ENCODE peak calls at places on chromosomes 13 and 19, in seven cellular contexts. H is HepG2, M is HCT116, P is SK-N-SH, V is H1, S is GM12878, T is K562. G is an unnamed sample.

GRCh38 chr19:29487432-29487831 is 38.4 kb upstream of the VSTM2B start:
- DNase-seq in H (no peak), M (no peak), P (no peak), V (no peak), S (no peak), T (no peak), G (no peak)

GRCh38 chr13:43785681-43786471 is 896 bp downstream of the ENOX1 start:
- DNase-seq in H (no peak), M (no peak), P (peak; percentile 89), V (no peak), S (no peak), T (no peak), G (no peak)

GRCh38 chr19:5093297-5093858 is 124.5 kb downstream of the KDM4B start:
- DNase-seq in H (no peak), M (no peak), P (no peak), V (no peak), S (no peak), T (peak; percentile 61), G (no peak)

GRCh38 chr19:19040417-19040816 is 7.0 kb downstream of the ARMC6 start:
- DNase-seq in H (peak; percentile 76), M (no peak), P (no peak), V (no peak), S (no peak), T (no peak), G (no peak)

GRCh38 chr19:47671499-47671898 is 41.7 kb upstream of the EHD2 start:
- DNase-seq in H (no peak), M (no peak), P (no peak), V (no peak), S (no peak), T (no peak), G (no peak)

GRCh38 chr13:95317037-95317989 is 16.1 kb upstream of the ABCC4 start:
- DNase-seq in H (no peak), M (no peak), P (no peak), V (no peak), S (no peak), T (peak; percentile 63), G (no peak)

GRCh38 chr13:102286326-102286725 is 115.5 kb downstream of the FGF14 start:
- DNase-seq in H (peak; percentile 53), M (no peak), P (no peak), V (no peak), S (no peak), T (no peak), G (no peak)

GRCh38 chr13:91576590-91576989 is 178.2 kb downstream of the GPC5 start:
- DNase-seq in H (peak; percentile 1), M (no peak), P (no peak), V (peak; percentile 23), S (no peak), T (peak; percentile 64), G (peak; percentile 20)

GRCh38 chr19:609001-609340 is 19.3 kb downstream of the HCN2 start:
- DNase-seq in H (no peak), M (no peak), P (peak; percentile 89), V (no peak), S (no peak), T (no peak), G (no peak)

GRCh38 chr19:38090561-38090960 is 133.5 kb downstream of the DPF1 start:
- DNase-seq in H (no peak), M (no peak), P (no peak), V (no peak), S (no peak), T (no peak), G (no peak)

GRCh38 chr13:74227476-74228158 is 93.4 kb upstream of the KLF12 start:
- DNase-seq in H (peak; percentile 66), M (no peak), P (no peak), V (no peak), S (no peak), T (no peak), G (no peak)

GRCh38 chr19:36030264-36031148 is 2.2 kb downstream of the CLIP3 start:
- DNase-seq in H (no peak), M (no peak), P (peak; percentile 34), V (no peak), S (peak; percentile 23), T (no peak), G (no peak)

GRCh38 chr19:11203194-11204075 is 6.1 kb upstream of the KANK2 start:
- DNase-seq in H (peak; percentile 35), M (no peak), P (peak; percentile 93), V (peak; percentile 46), S (no peak), T (peak; percentile 79), G (no peak)

GRCh38 chr19:29074579-29074978 is 138.4 kb downstream of the UQCRFS1 start:
- DNase-seq in H (no peak), M (no peak), P (no peak), V (no peak), S (no peak), T (no peak), G (no peak)

GRCh38 chr13:36026556-36026955 is 104.6 kb downstream of the DCLK1 start:
- DNase-seq in H (no peak), M (no peak), P (no peak), V (no peak), S (no peak), T (no peak), G (no peak)

GRCh38 chr13:86567119-86567518 is 767.9 kb upstream of the SLITRK6 start:
- DNase-seq in H (peak; percentile 24), M (no peak), P (peak; percentile 3), V (no peak), S (no peak), T (peak; percentile 12), G (no peak)

GRCh38 chr19:2173388-2173787 is 9.7 kb downstream of the DOT1L start:
- DNase-seq in H (no peak), M (no peak), P (no peak), V (no peak), S (no peak), T (no peak), G (no peak)
- H3K4me1 ChIP-seq in H (peaks cover 60% of the 10 kb centered on the region), M (peaks cover 79% of the 10 kb centered on the region), P (peaks cover 30% of the 10 kb centered on the region), V (peaks cover 3% of the 10 kb centered on the region), S (peaks cover 29% of the 10 kb centered on the region), T (peaks cover 77% of the 10 kb centered on the region), G (peaks cover 37% of the 10 kb centered on the region)

DNA sequence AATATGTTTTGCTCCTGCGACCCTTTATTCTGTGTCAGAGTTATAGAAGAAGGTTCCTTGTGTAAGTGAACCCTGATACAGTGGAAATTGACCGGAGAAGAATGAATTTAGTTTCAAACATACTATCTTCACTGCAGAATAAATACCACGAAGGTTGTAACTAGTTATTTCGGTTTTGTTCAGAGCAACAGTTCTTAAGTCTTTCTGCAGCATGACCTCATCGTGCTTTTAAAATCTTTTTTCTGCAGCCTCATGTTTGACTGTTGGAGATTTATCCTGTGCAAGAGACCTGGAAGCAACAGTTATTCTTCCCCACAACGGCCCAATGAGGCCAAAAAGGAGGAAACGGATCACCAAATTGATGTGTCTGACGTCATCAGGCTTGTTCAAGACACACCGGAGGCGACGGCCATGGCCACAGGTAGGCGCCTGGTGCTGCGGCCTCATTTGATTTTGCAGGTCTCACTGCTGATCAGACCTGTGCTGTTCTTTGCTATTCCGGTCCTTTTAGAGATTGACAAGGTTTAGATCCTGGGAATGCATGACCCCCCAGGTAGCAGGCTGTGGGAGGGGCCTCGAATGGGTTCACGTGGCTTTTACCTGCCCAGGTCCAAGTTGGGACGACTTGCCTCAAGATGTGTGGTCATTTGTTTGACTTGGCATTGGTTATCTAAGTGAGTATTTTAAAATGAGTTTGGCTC is 66.9 kb upstream of the MCF2L start:
- DNase-seq in H (no peak), M (no peak), P (no peak), V (no peak), S (no peak), T (no peak), G (no peak)
- TF ChIP-seq YY1 in H (no peak), M (no peak), P (no peak), V (no peak), S (no peak), T (no peak), G (no peak)

GRCh38 chr19:4052993-4053422 is 13.7 kb downstream of the ZBTB7A start:
- DNase-seq in H (peak; percentile 36), M (no peak), P (no peak), V (no peak), S (no peak), T (no peak), G (no peak)
- H3K4me1 ChIP-seq in H (peaks cover 39% of the 10 kb centered on the region), M (peaks cover 4% of the 10 kb centered on the region), P (no peaks in the 10 kb centered on the region), V (no peaks in the 10 kb centered on the region), S (peaks cover 3% of the 10 kb centered on the region), T (peaks cover 42% of the 10 kb centered on the region), G (peaks cover 21% of the 10 kb centered on the region)

GRCh38 chr13:45544520-45544919 is 71.0 kb downstream of the ERICH6B start:
- DNase-seq in H (no peak), M (no peak), P (no peak), V (no peak), S (no peak), T (no peak), G (no peak)
- TF ChIP-seq YY1 in H (no peak), M (no peak), P (no peak), V (no peak), S (no peak), T (no peak), G (no peak)

G was measured in NT2/D1.